ENCODE peak calls at places on chromosomes 7 and 10, in four cellular contexts. A, V, E and X are unnamed samples.
A peak's percentile ranks its signal among the peaks of the same experiment; 100 is the strongest.

GRCh38 chr7:29843738-29844137 is 37.4 kb downstream of the WIPF3 start:
- DNase-seq in E (no peak), A (no peak), V (no peak), X (no peak)

GRCh38 chr7:32206987-32207386 is 136.8 kb upstream of the PDE1C start:
- DNase-seq in A (no peak), V (no peak), E (peak; percentile 3), X (peak; percentile 41)

GRCh38 chr7:55733584-55733983 is 129.0 kb downstream of the SEPTIN14 start:
- DNase-seq in A (no peak), V (no peak), E (no peak), X (peak; percentile 46)

GRCh38 chr10:69045441-69046300 is 42.2 kb upstream of the SRGN start:
- DNase-seq in V (no peak), A (no peak), E (no peak), X (no peak)

GRCh38 chr7:131111-132094 is 61.0 kb upstream of the FAM20C start:
- DNase-seq in V (no peak), E (peak; percentile 65), A (peak; percentile 82), X (no peak)

GRCh38 chr7:122407195-122407594 is 102.6 kb upstream of the FEZF1 start:
- DNase-seq in A (no peak), V (no peak), E (no peak), X (no peak)

GRCh38 chr7:81299711-81300110 is 380.9 kb upstream of the SEMA3C start:
- DNase-seq in V (no peak), E (no peak), A (no peak), X (no peak)

GRCh38 chr10:92074126-92074887 is 150.7 kb downstream of the BTAF1 start:
- DNase-seq in E (peak; percentile 29), V (no peak), A (no peak), X (peak; percentile 14)